ENCODE peak calls at places on chromosomes 7 and 10, in four cellular contexts. I is bronchial epithelial cell, Q is tibial nerve, N is brain microvascular endothelial cell. G is an unnamed sample.

GRCh38 chr7:137169282-137169698 is 174.2 kb downstream of the PTN start:
- DNase-seq in N (peak; percentile 74), Q (no peak), I (peak; percentile 69), G (no peak)

GRCh38 chr7:114989531-114989930 is 67.6 kb downstream of the MDFIC start:
- DNase-seq in Q (no peak), N (no peak), I (no peak), G (no peak)

GRCh38 chr7:138684360-138684759 is 16.8 kb downstream of the SVOPL start:
- DNase-seq in Q (no peak), I (no peak), N (peak; percentile 40), G (no peak)

GRCh38 chr10:112526130-112526529 is 79.1 kb downstream of the VTI1A start:
- DNase-seq in N (no peak), Q (no peak), I (peak; percentile 75), G (no peak)

GRCh38 chr7:116324582-116324981 is 114.2 kb downstream of the TES start:
- DNase-seq in N (no peak), I (peak; percentile 33), Q (no peak), G (no peak)

GRCh38 chr10:27490807-27491206 is 13.3 kb upstream of the RAB18 start:
- DNase-seq in Q (no peak), I (peak; percentile 39), N (no peak), G (no peak)

GRCh38 chr7:15490261-15490660 is 71.6 kb downstream of the AGMO start:
- DNase-seq in Q (no peak), I (no peak), N (no peak), G (no peak)

GRCh38 chr10:73648252-73648651 is 7.0 kb upstream of the MYOZ1 start:
- DNase-seq in Q (no peak), N (no peak), I (no peak), G (no peak)

GRCh38 chr10:29248987-29249386 is 39.9 kb upstream of the LYZL1 start:
- DNase-seq in N (no peak), I (no peak), Q (no peak), G (no peak)

GRCh38 chr10:82377608-82378007 is 502.6 kb downstream of the NRG3 start:
- DNase-seq in N (peak; percentile 5), Q (no peak), I (peak; percentile 0), G (no peak)
- TF ChIP-seq CTCF in N (peak; percentile 9), Q (no peak), I (no peak), G (no peak)

GRCh38 chr10:44818721-44819127 is 92.4 kb upstream of the TMEM72 start:
- DNase-seq in I (no peak), Q (no peak), N (no peak), G (no peak)

GRCh38 chr10:44820094-44820493 is 91.0 kb upstream of the TMEM72 start:
- DNase-seq in Q (no peak), I (no peak), N (no peak), G (no peak)

GRCh38 chr10:44822349-44822748 is 88.8 kb upstream of the TMEM72 start:
- DNase-seq in N (no peak), I (no peak), Q (no peak), G (no peak)

GRCh38 chr10:44821290-44821689 is 89.8 kb upstream of the TMEM72 start:
- DNase-seq in N (no peak), Q (no peak), I (no peak), G (no peak)

GRCh38 chr10:44817961-44818649 is 93.0 kb upstream of the TMEM72 start:
- DNase-seq in I (no peak), N (no peak), Q (no peak), G (no peak)
- TF ChIP-seq CTCF in I (no peak), N (no peak), Q (no peak), G (no peak)

DNA sequence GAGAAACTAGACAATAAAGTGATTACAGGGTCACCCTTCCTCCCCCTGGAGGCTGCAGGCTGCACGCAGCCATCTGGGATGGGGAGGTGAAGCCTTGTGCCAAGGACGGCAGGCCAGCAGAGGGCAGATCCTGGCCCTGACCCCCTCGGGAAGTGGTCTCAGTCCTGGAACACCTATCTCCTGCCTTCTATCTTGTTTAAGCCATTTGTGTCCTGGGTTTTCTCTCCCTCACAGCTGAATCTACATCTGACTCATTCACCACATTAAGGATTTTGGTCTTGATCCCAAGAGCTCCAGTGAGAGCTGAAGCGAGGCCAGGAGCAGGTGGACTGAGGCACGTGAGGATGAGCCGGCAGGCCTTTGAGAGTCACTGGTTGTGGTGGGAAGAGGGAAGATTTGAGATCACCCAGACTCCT is 16.4 kb upstream of the PARP12 start:
- DNase-seq in N (peak; percentile 33), I (no peak), Q (no peak), G (no peak)
- TF ChIP-seq CTCF in N (peak; percentile 52), I (peak; percentile 26), Q (no peak), G (no peak)

GRCh38 chr10:76172020-76172419 is 740.6 kb downstream of the LRMDA start:
- DNase-seq in I (no peak), N (no peak), Q (no peak), G (no peak)
- TF ChIP-seq CTCF in I (no peak), N (no peak), Q (no peak), G (no peak)

GRCh38 chr10:24418532-24418931 is 209.6 kb downstream of the KIAA1217 start:
- DNase-seq in I (no peak), N (no peak), Q (no peak), G (no peak)
- TF ChIP-seq CTCF in I (no peak), N (peak; percentile 6), Q (no peak), G (no peak)

GRCh38 chr10:54650547-54650946 is 150.5 kb downstream of the PCDH15 start:
- DNase-seq in I (no peak), N (no peak), Q (no peak), G (no peak)
- TF ChIP-seq CTCF in I (no peak), N (no peak), Q (no peak), G (no peak)

GRCh38 chr10:124465777-124466488 is 4.3 kb downstream of the LHPP start:
- DNase-seq in I (no peak), N (no peak), Q (no peak), G (no peak)

GRCh38 chr10:124465003-124465776 is 3.6 kb downstream of the LHPP start:
- DNase-seq in Q (no peak), N (no peak), I (no peak), G (no peak)

GRCh38 chr10:124461642-124462347 is at the start of gene LHPP:
- DNase-seq in Q (peak; percentile 67), I (peak; percentile 61), N (peak; percentile 60), G (peak; percentile 87)

GRCh38 chr10:124462348-124462695 is 699 bp downstream of the LHPP start:
- DNase-seq in I (no peak), Q (no peak), N (no peak), G (no peak)

DNA sequence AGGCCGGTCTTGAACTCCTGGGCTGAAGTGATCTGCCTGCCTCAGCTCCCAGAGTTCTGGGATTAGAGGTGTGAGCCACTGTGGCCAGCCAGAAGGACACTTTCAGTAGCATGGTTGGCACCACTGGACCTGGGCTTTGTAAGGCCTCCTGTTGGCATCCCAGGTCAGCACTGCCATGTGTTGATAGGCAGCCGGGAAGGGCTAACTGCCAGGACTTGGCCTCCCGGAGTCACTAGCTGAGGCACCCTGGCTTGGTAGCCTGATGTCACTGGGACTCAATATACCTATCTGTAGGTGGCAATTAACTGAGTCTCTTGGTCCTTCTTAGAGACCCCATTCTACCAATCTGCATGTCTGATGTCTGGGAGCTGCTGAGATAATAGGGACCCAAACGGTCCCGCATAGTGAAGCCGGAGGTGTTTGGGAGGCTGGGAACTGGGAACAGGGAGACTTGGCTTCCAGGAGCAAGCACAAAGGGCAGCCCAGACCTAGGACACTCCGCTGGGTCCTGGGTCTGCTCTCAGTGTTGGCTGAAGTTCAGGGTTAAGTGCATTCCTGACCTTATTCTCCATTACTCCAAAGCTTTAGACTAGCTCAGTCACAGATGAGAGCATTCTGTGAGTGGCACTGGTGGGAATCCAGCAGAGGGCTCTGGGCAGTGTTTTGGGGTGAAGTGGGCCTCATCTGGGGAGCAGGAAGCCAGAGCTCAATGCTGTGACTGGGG is 2.6 kb downstream of the LHPP start:
- DNase-seq in Q (no peak), I (no peak), N (no peak), G (no peak)
- TF ChIP-seq CTCF in Q (no peak), I (no peak), N (no peak), G (no peak)

GRCh38 chr10:24821986-24822385 is 98.3 kb upstream of the ARHGAP21 start:
- DNase-seq in I (peak; percentile 88), Q (no peak), N (peak; percentile 62), G (no peak)

GRCh38 chr10:24820616-24821015 is 96.9 kb upstream of the ARHGAP21 start:
- DNase-seq in Q (no peak), N (no peak), I (peak; percentile 99), G (no peak)

GRCh38 chr10:24814568-24815313 is 91.1 kb upstream of the ARHGAP21 start:
- DNase-seq in Q (no peak), N (peak; percentile 32), I (peak; percentile 97), G (no peak)

GRCh38 chr10:24813866-24814265 is 90.2 kb upstream of the ARHGAP21 start:
- DNase-seq in I (no peak), Q (no peak), N (no peak), G (no peak)

DNA sequence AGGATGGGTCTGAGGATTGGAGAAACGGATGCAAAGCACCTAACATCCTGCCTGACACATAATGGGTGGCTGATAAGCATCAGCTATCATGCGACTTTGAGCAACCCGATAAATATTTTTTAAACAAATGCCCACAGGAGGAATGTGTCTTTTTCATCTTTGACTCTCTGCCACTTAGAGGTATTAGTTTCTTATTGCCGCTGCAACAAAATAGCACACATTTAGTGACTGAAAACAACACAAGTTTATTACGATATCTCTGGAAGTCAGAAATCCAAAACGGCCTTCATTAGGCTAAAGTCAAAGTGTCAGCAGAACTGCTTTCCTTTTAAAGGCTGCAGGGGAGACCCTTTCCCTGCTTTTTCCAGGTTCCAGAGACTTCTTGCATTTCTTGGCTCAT is 93.3 kb upstream of the ARHGAP21 start:
- DNase-seq in Q (no peak), N (no peak), I (no peak), G (no peak)
- TF ChIP-seq CTCF in Q (no peak), N (no peak), I (no peak), G (no peak)